ENCODE peak calls at places on chromosomes 16 and 17, in four cellular contexts. B is esophagus muscularis mucosa, A is GM12878, G is A549. N is an unnamed sample.
A peak's percentile ranks its signal among the peaks of the same experiment; 100 is the strongest.

GRCh38 chr16:68985855-68986254 is 119.6 kb upstream of the HAS3 start:
- DNase-seq in A (no peak), B (peak; percentile 12), G (no peak), N (no peak)

GRCh38 chr16:72853575-72853974 is 194.4 kb downstream of the ZFHX3 start:
- DNase-seq in A (no peak), B (no peak), G (no peak), N (no peak)

GRCh38 chr17:17387461-17388362 is 84.5 kb downstream of the NT5M start:
- DNase-seq in B (no peak), A (no peak), G (peak; percentile 75), N (no peak)

GRCh38 chr17:30950669-30951399 is 20.0 kb upstream of the RNF135 start:
- DNase-seq in B (no peak), G (no peak), A (no peak), N (peak; percentile 87)

GRCh38 chr16:424033-424622 is 1.3 kb upstream of the RAB11FIP3 start:
- DNase-seq in A (no peak), B (peak; percentile 94), G (peak; percentile 50), N (peak; percentile 96)

GRCh38 chr17:40450175-40450574 is 6.9 kb downstream of the IGFBP4 start:
- DNase-seq in A (no peak), B (no peak), G (peak; percentile 81), N (no peak)

GRCh38 chr17:75457047-75457654 is 716 bp downstream of the TMEM94 start:
- DNase-seq in G (no peak), A (no peak), B (no peak), N (no peak)

GRCh38 chr16:57270221-57271062 is 14.0 kb downstream of the PLLP start:
- DNase-seq in A (no peak), B (no peak), G (no peak), N (peak; percentile 58)

GRCh38 chr17:15240617-15241016 is 24.5 kb downstream of the PMP22 start:
- DNase-seq in G (no peak), B (no peak), A (no peak), N (no peak)

GRCh38 chr17:65060855-65061254 is 4.3 kb upstream of the GNA13 start:
- DNase-seq in A (no peak), B (no peak), G (no peak), N (peak; percentile 32)

GRCh38 chr17:42458497-42459255 is at the start of gene ATP6V0A1:
- DNase-seq in B (peak; percentile 98), G (peak; percentile 95), A (peak; percentile 49), N (peak; percentile 98)

GRCh38 chr16:48885456-48885855 is 275.5 kb upstream of the N4BP1 start:
- DNase-seq in B (no peak), A (no peak), G (no peak), N (no peak)

GRCh38 chr16:87297918-87298631 is 19.1 kb downstream of the C16orf95 start:
- DNase-seq in A (no peak), B (no peak), G (peak; percentile 68), N (no peak)

GRCh38 chr17:80792373-80792781 is 199.3 kb upstream of the CHMP6 start:
- DNase-seq in A (no peak), B (no peak), G (peak; percentile 25), N (peak; percentile 69)

GRCh38 chr17:56203430-56203829 is 50.2 kb downstream of the ANKFN1 start:
- DNase-seq in G (peak; percentile 40), A (no peak), B (no peak), N (no peak)

GRCh38 chr17:57432507-57433277 is 176.4 kb downstream of the MSI2 start:
- DNase-seq in G (no peak), A (no peak), B (no peak), N (no peak)

GRCh38 chr17:60577147-60577925 is 22.7 kb upstream of the PPM1D start:
- DNase-seq in A (peak; percentile 30), G (no peak), B (no peak), N (peak; percentile 74)

GRCh38 chr17:38451030-38451839 is 23.0 kb downstream of the ARHGAP23 start:
- DNase-seq in G (no peak), B (no peak), A (no peak), N (no peak)

GRCh38 chr16:89905511-89906140 is 13.0 kb upstream of the MC1R start:
- DNase-seq in B (no peak), A (no peak), G (no peak), N (peak; percentile 58)

GRCh38 chr16:79267781-79268180 is 332.8 kb downstream of the MAF start:
- DNase-seq in A (no peak), B (no peak), G (no peak), N (no peak)

GRCh38 chr17:35536664-35537160 is 766 bp downstream of the SLFN12L start:
- DNase-seq in B (no peak), G (no peak), A (no peak), N (no peak)

GRCh38 chr17:17433260-17433659 is 43.5 kb upstream of the MED9 start:
- DNase-seq in B (no peak), A (no peak), G (no peak), N (no peak)

GRCh38 chr16:50597563-50598255 is 49.5 kb downstream of the NKD1 start:
- DNase-seq in A (no peak), B (no peak), G (no peak), N (no peak)

GRCh38 chr16:90044111-90044551 is 24.9 kb upstream of the DBNDD1 start:
- DNase-seq in G (peak; percentile 76), A (no peak), B (no peak), N (no peak)

DNA sequence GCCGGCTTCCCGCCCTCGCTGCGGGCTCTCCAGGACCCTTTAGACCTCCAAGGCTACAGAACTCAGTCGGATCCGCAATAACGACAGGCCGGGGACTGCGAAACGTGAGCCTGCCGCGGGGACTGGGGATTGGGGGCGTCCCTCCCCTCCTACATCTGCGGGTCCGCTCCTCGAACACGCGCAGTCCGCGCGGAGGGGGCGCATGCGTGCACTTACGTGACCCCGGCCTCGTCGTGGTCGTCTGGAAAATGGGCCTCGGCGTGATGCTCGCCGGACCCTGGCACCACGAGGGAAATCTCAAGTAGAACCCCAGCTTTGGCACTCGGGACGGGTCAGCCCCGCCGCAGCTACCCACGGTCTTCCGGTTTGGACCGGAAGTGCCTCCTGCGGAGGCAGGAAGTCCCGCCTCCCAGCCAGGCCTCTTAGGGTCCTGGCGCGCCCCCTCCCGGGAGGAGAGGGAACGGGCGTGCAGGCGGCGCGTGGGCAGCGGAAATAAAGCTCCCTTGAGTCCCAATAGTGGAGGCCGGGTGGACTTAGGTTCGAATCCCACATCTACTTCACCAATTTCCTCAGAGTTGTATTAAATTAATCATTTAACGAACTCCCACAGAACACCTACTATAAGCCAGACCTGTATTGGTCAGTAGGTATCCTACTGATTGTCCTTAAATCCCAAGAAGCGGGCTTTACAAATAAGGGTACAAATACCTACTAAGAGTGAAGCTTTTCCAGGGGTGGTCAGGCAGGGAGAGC is at the start of gene TAF1C:
- DNase-seq in B (peak; percentile 97), G (peak; percentile 94), A (peak; percentile 66), N (peak; percentile 96)
- TF ChIP-seq EP300 in B (no peak), G (no peak), A (no peak), N (no peak)

GRCh38 chr16:67249762-67250327 is 1.1 kb downstream of the SLC9A5 start:
- DNase-seq in G (no peak), A (no peak), B (no peak), N (peak; percentile 50)
- H3K4me1 ChIP-seq in G (peaks cover 27% of the 10 kb centered on the region), A (peaks cover 17% of the 10 kb centered on the region), B (peaks cover 40% of the 10 kb centered on the region), N (peaks cover 30% of the 10 kb centered on the region)

GRCh38 chr16:85329999-85330693 is 217.9 kb upstream of the CIBAR2 start:
- DNase-seq in B (no peak), A (no peak), G (no peak), N (no peak)

GRCh38 chr16:85331685-85332084 is 219.4 kb upstream of the CIBAR2 start:
- DNase-seq in A (no peak), B (no peak), G (no peak), N (no peak)

GRCh38 chr16:85329059-85329812 is 217.0 kb upstream of the CIBAR2 start:
- DNase-seq in G (no peak), A (no peak), B (no peak), N (no peak)

GRCh38 chr16:85332175-85332574 is 219.9 kb upstream of the CIBAR2 start:
- DNase-seq in G (no peak), B (no peak), A (no peak), N (no peak)

GRCh38 chr16:85330694-85331188 is 218.5 kb upstream of the CIBAR2 start:
- DNase-seq in B (no peak), G (peak; percentile 85), A (no peak), N (no peak)
- TF ChIP-seq CTCF in B (no peak), G (peak; percentile 49), A (peak; percentile 37), N (peak; percentile 14)

DNA sequence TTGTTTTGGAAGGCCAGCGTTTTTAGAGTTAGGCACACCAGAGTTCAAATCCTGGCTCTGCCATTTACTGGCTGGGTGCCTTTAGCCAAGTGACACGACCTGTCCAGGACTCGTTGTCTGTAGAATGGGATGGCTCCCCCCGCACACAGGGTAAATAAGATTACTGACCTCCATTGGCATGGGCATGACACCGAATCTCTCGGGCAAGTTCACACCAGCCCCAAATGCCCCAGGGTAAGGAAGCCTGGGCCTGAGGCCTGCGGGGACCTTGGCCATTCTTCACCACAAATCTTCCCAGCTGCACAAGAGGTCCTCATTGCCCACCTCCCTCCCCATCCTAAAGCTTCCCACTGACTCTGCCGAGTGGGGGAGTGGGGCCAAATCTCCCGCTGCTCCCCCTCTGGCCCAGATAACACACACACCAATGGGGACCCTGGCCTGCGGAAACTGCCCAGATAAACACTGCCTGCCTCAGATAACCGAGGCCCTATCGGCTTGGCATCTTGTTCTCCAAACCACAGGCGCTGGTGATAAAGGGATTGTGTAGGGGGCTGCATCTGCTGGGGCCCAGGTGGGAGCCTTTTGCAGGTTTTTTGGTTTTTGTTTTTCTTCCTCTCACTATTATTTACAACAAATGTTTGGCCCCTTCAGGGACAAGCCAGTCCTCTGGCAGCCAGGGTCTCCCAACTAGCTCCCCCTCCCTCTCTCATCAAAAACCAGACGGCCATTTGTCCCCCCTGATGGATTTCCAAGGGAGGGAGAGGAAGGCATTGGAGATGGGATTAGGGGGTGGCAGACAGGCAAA is 75.0 kb upstream of the LHX1 start:
- DNase-seq in A (no peak), G (no peak), B (no peak), N (no peak)
- TF ChIP-seq EP300 in A (no peak), G (no peak), B (no peak), N (no peak)

DNA sequence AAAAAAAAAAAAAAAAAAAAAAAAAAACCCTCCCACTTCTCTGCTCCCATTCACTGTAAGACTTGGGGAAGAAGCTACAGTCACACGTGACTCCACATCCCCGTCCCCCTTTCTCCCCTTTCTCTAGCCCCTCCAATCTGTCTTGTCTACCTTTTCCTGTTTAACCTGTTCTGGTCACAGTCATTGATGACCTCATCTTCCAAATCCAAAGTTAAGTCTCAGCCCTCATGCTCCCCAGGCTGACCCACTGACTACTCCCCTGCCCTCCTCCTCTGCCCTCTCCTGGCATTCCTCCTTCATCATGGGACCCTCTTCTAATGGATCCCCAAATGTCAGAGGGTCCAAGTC is 1.6 kb upstream of the CDH5 start:
- DNase-seq in A (no peak), B (no peak), G (no peak), N (no peak)
- H3K4me1 ChIP-seq in A (peaks cover 5% of the 10 kb centered on the region), B (peaks cover 60% of the 10 kb centered on the region), G (peaks cover 18% of the 10 kb centered on the region), N (no peaks in the 10 kb centered on the region)

GRCh38 chr17:6430769-6431168 is 4.2 kb downstream of the AIPL1 start:
- DNase-seq in B (no peak), G (no peak), A (no peak), N (no peak)
- TF ChIP-seq CTCF in B (no peak), G (no peak), A (peak; percentile 28), N (no peak)

GRCh38 chr17:48101012-48101720 is at the start of gene CBX1:
- DNase-seq in A (peak; percentile 89), G (peak; percentile 92), B (peak; percentile 97), N (peak; percentile 96)
- TF ChIP-seq EP300 in A (no peak), G (no peak), B (no peak), N (no peak)

GRCh38 chr16:24976061-24976779 is 38.9 kb downstream of the ARHGAP17 start:
- DNase-seq in B (no peak), A (no peak), G (no peak), N (no peak)
- H3K4me1 ChIP-seq in B (peaks cover 49% of the 10 kb centered on the region), A (peaks cover 83% of the 10 kb centered on the region), G (peaks cover 48% of the 10 kb centered on the region), N (no peaks in the 10 kb centered on the region)